ENCODE peak calls at places on chromosomes 4 and X, in four cellular contexts. A is Panc1, J is spleen, Y is right lobe of liver. M is an unnamed sample.
A peak's percentile ranks its signal among the peaks of the same experiment; 100 is the strongest.

GRCh38 chr4:119834901-119835300 is 206.3 kb upstream of the PDE5A start:
- DNase-seq in A (no peak), J (no peak), Y (no peak), M (no peak)

GRCh38 chr4:42653606-42654560 is 3.0 kb downstream of the ATP8A1 start:
- DNase-seq in A (no peak), J (no peak), Y (no peak), M (no peak)

GRCh38 chrX:9656277-9656676 is 109.4 kb downstream of the GPR143 start:
- DNase-seq in A (no peak), J (no peak), Y (no peak), M (no peak)

GRCh38 chrX:100424012-100424411 is 13.9 kb upstream of the PCDH19 start:
- DNase-seq in A (no peak), J (no peak), Y (no peak), M (no peak)

GRCh38 chr4:87080462-87080861 is 140.0 kb downstream of the KLHL8 start:
- DNase-seq in A (no peak), J (no peak), Y (no peak), M (no peak)

GRCh38 chr4:36758312-36758690 is 476.9 kb downstream of the DTHD1 start:
- DNase-seq in A (no peak), J (no peak), Y (no peak), M (no peak)

GRCh38 chr4:6272863-6273660 is 3.4 kb downstream of the WFS1 start:
- DNase-seq in A (peak; percentile 39), J (peak; percentile 73), Y (no peak), M (peak; percentile 53)

GRCh38 chrX:46279214-46279924 is 265.9 kb downstream of the ZNF674 start:
- DNase-seq in A (no peak), J (no peak), Y (no peak), M (no peak)

GRCh38 chrX:97402333-97402732 is 518.6 kb downstream of the RPA4 start:
- DNase-seq in A (no peak), J (no peak), Y (no peak), M (no peak)

GRCh38 chr4:26995316-26995715 is 134.7 kb downstream of the STIM2 start:
- DNase-seq in A (no peak), J (no peak), Y (no peak), M (no peak)

GRCh38 chrX:10239611-10240064 is 82.9 kb downstream of the CLCN4 start:
- DNase-seq in A (no peak), J (no peak), Y (no peak), M (no peak)

GRCh38 chr4:8675383-8675782 is 82.8 kb downstream of the CPZ start:
- DNase-seq in A (no peak), J (peak; percentile 51), Y (no peak), M (no peak)

GRCh38 chr4:3452376-3452775 is 10.6 kb downstream of the HGFAC start:
- DNase-seq in A (no peak), J (no peak), Y (no peak), M (no peak)

GRCh38 chrX:40006025-40007017 is 91.4 kb downstream of the BCOR start:
- DNase-seq in A (no peak), J (peak; percentile 79), Y (no peak), M (peak; percentile 60)

GRCh38 chr4:102343964-102344519 is 1.2 kb downstream of the SLC39A8 start:
- DNase-seq in A (no peak), J (no peak), Y (peak; percentile 89), M (no peak)

GRCh38 chrX:23694606-23695005 is 27.3 kb downstream of the PRDX4 start:
- DNase-seq in A (peak; percentile 2), J (no peak), Y (peak; percentile 58), M (peak; percentile 68)

GRCh38 chr4:119627267-119628190 is 1.1 kb downstream of the PDE5A start:
- DNase-seq in A (no peak), J (peak; percentile 91), Y (peak; percentile 53), M (peak; percentile 39)

GRCh38 chr4:98873059-98873458 is 55.9 kb downstream of the EIF4E start:
- DNase-seq in A (no peak), J (no peak), Y (no peak), M (no peak)

GRCh38 chrX:42131856-42132255 is 208.5 kb upstream of the CASK start:
- DNase-seq in A (no peak), J (no peak), Y (no peak), M (no peak)

GRCh38 chr4:18524667-18525066 is 503.1 kb upstream of the LCORL start:
- DNase-seq in A (no peak), J (no peak), Y (no peak), M (no peak)
- TF ChIP-seq CTCF in A (no peak), J (no peak), Y (no peak), M (no peak)

GRCh38 chr4:17797808-17798207 is 12.7 kb downstream of the DCAF16 start:
- DNase-seq in A (no peak), J (no peak), Y (no peak), M (no peak)
- H3K36me3 ChIP-seq in A (no peaks in the 10 kb centered on the region), J (peaks cover 12% of the 10 kb centered on the region), Y (no peaks in the 10 kb centered on the region), M (no peaks in the 10 kb centered on the region)

DNA sequence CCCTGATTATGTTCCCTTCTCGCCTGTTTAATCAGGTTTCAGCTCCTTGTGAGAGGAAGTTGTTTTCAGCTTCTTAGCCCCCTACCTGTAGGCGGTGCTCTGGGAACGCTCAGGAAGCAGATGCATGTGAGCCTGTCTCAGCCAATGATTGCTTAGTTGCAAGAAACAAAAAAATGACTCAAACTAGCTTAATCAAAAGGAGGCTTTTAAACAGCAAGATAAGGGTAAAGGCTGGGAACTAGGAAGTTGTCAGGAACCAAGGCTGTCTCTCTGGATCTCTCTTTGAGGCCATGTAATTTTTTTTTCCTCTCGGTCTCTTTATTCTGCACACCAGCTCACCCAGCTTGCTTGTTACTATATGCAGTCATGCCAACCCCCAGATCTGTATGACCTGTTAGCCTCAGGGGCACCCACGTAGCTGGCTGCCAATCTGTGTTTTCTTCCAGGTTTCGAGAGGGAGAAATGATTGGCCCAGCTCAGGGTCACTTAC is 109.1 kb downstream of the PTTG2 start:
- DNase-seq in A (no peak), J (no peak), Y (no peak), M (peak; percentile 78)
- TF ChIP-seq CTCF in A (peak; percentile 68), J (no peak), Y (peak; percentile 12), M (peak; percentile 75)

GRCh38 chr4:176805155-176805554 is 12.4 kb upstream of the VEGFC start:
- DNase-seq in A (no peak), J (no peak), Y (no peak), M (no peak)
- H3K36me3 ChIP-seq in A (no peaks in the 10 kb centered on the region), J (no peaks in the 10 kb centered on the region), Y (no peaks in the 10 kb centered on the region), M (no peaks in the 10 kb centered on the region)

GRCh38 chrX:154758696-154759095 is 4.0 kb upstream of the DKC1 start:
- DNase-seq in A (no peak), J (peak; percentile 43), Y (no peak), M (no peak)

GRCh38 chrX:154761977-154762528 is 611 bp upstream of the DKC1 start:
- DNase-seq in A (no peak), J (peak; percentile 63), Y (peak; percentile 65), M (peak; percentile 33)

DNA sequence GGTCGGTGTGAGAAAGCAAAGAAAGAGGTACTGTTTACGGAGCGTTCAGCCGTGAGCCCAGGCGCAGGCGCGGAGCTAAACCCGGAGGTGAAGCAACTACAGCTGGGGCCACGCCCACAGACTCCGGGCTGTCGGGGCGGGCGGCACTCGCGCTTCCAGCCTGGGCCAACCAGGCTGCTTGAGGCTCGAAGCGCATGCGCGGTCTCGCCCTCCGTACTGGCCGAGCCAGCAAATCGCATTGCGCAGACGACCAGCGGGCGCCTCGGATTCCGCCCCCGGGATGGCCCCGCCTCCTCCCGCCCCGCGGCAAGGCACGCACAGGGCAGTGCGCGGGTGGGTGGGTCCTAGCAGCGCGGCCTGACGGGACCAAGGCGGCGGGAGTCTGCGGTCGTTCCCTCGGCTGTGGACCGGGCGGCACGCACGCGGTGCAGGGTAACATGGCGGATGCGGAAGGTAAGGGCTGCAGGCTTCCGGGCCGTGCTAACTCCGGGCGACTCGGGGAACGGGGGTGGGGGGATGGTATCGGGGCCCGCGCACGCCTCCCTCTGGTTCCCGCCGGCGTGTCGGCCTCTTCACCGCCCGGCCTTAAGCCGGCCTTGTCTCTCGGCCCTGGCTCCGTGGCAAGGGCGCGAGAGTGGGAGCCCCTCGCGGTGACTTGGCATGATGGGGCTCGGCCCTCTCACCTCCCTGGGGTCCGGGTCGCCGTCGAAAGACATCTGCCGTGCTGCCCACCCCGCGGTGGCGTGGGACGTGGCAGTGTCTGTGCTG is at the start of gene DKC1:
- DNase-seq in A (peak; percentile 79), J (peak; percentile 99), Y (peak; percentile 96), M (peak; percentile 97)
- TF ChIP-seq CTCF in A (peak; percentile 30), J (no peak), Y (no peak), M (no peak)

GRCh38 chr4:722181-722725 is 16.6 kb downstream of the PCGF3 start:
- DNase-seq in A (no peak), J (no peak), Y (no peak), M (no peak)

GRCh38 chr4:724131-724530 is 18.5 kb downstream of the PCGF3 start:
- DNase-seq in A (no peak), J (no peak), Y (no peak), M (no peak)

GRCh38 chr4:723706-724105 is 18.1 kb downstream of the PCGF3 start:
- DNase-seq in A (no peak), J (no peak), Y (no peak), M (peak; percentile 45)

GRCh38 chr4:721261-722171 is 15.9 kb downstream of the PCGF3 start:
- DNase-seq in A (no peak), J (peak; percentile 80), Y (no peak), M (peak; percentile 57)

DNA sequence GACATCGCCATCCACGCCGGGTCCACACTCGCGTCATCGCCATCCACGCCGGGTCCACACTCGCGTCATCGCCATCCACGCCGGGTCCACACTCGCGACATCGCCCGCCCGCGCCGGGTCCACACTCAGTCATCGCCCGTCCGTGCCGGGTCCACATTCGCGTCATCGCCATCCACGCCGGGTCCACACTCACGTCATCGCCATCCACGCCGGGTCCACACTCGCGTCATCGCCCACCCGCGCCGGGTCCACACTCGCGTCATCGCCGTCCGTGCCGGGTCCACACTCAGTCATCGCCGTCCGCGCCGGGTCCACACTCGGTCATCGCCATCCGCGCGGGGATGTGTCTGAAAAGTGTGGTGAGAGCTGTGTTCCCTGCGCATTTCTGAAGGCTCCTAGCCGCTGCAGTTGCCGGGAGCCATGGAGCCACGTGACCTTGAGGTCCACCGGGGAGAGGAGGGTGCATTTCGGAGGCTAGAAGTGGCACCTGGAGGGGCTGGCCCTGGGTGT is 17.3 kb downstream of the PCGF3 start:
- DNase-seq in A (no peak), J (no peak), Y (no peak), M (peak; percentile 47)
- H3K36me3 ChIP-seq in A (no peaks in the 10 kb centered on the region), J (no peaks in the 10 kb centered on the region), Y (no peaks in the 10 kb centered on the region), M (no peaks in the 10 kb centered on the region)

GRCh38 chr4:55547461-55547770 is 707 bp upstream of the CLOCK start:
- DNase-seq in A (no peak), J (peak; percentile 80), Y (no peak), M (no peak)
- TF ChIP-seq CTCF in A (no peak), J (no peak), Y (no peak), M (no peak)

M was measured in ovary.